ENCODE peak calls at places on chromosomes 6 and 20, in nine cellular contexts. B is ureter; Y is Ammon's horn; Q is stimulated activated naive CD4-positive, alpha-beta T cell; P is progenitor cell of endocrine pancreas; W is SHP77 treated with DMSO at 0.1 percent for 48 hours; G is Right ventricle myocardium superior; K is iPS-NIHi11; N is activated CD4-positive, alpha-beta T cell treated with anti-CD3 and anti-CD28 coated beads, Interleukin-2, amount 50 U/mL, for 24 hours. E is an unnamed sample.

GRCh38 chr20:56373942-56374341 is 15.2 kb downstream of the FAM210B start:
- DNase-seq in B (no peak), K (no peak), N (no peak), W (no peak), Q (no peak), Y (no peak), P (no peak), G (no peak), E (no peak)

GRCh38 chr20:32528905-32529670 is 56.0 kb downstream of the NOL4L start:
- DNase-seq in W (no peak), Q (no peak), G (no peak), P (no peak), B (no peak), Y (no peak), K (no peak), N (no peak), E (no peak)

GRCh38 chr20:3781153-3781910 is at the start of gene SPEF1:
- DNase-seq in Q (peak; percentile 42), K (peak; percentile 91), W (peak; percentile 91), Y (peak; percentile 94), N (peak; percentile 46), G (peak; percentile 80), P (peak; percentile 44), B (peak; percentile 86), E (peak; percentile 62)

GRCh38 chr6:112574190-112574589 is 227.1 kb downstream of the RFPL4B start:
- DNase-seq in B (no peak), W (no peak), Y (no peak), N (no peak), K (no peak), Q (no peak), G (no peak), P (no peak), E (no peak)

GRCh38 chr6:142918339-142919042 is 26.5 kb downstream of the HIVEP2 start:
- DNase-seq in W (peak; percentile 63), N (no peak), G (no peak), K (no peak), Y (peak; percentile 33), P (no peak), B (no peak), Q (no peak), E (no peak)

GRCh38 chr6:9659848-9660247 is 755.0 kb downstream of the TFAP2A start:
- DNase-seq in W (no peak), K (no peak), P (no peak), Q (no peak), Y (no peak), B (no peak), N (no peak), G (no peak), E (no peak)

GRCh38 chr6:85418059-85418458 is 31.8 kb upstream of the NT5E start:
- DNase-seq in Y (no peak), W (no peak), G (no peak), N (no peak), K (no peak), Q (no peak), P (no peak), B (no peak), E (no peak)

GRCh38 chr6:165218816-165219215 is 90.6 kb downstream of the C6orf118 start:
- DNase-seq in Q (no peak), K (no peak), Y (no peak), G (no peak), W (no peak), N (no peak), B (no peak), P (no peak), E (no peak)

GRCh38 chr6:53151676-53152075 is 3.0 kb upstream of the GCM1 start:
- DNase-seq in G (no peak), P (no peak), B (no peak), Q (no peak), Y (no peak), W (no peak), K (peak; percentile 47), N (no peak), E (no peak)

GRCh38 chr6:87698618-87699017 is 3.4 kb downstream of the AKIRIN2 start:
- DNase-seq in B (no peak), K (no peak), Y (no peak), W (no peak), N (no peak), P (no peak), G (no peak), Q (peak; percentile 9), E (no peak)

GRCh38 chr20:9031951-9032350 is 36.9 kb upstream of the PLCB4 start:
- DNase-seq in Q (no peak), P (no peak), Y (no peak), B (no peak), G (no peak), W (no peak), N (no peak), K (no peak), E (no peak)

GRCh38 chr20:5887386-5887785 is 62.9 kb downstream of the TRMT6 start:
- DNase-seq in G (no peak), W (peak; percentile 27), Y (no peak), B (no peak), N (no peak), K (no peak), Q (no peak), P (no peak), E (no peak)

GRCh38 chr20:64055893-64056638 is 6.6 kb upstream of the SOX18 start:
- DNase-seq in W (no peak), Q (no peak), N (no peak), P (no peak), B (no peak), G (peak; percentile 81), K (no peak), Y (no peak), E (peak; percentile 75)

GRCh38 chr20:38052870-38053269 is 19.3 kb downstream of the RPRD1B start:
- DNase-seq in Y (no peak), N (no peak), K (no peak), B (no peak), G (no peak), W (no peak), Q (no peak), P (no peak), E (no peak)

GRCh38 chr6:79296211-79296610 is 61.7 kb upstream of the HMGN3 start:
- DNase-seq in Q (no peak), N (no peak), Y (no peak), W (no peak), P (no peak), B (no peak), K (no peak), G (no peak), E (no peak)

GRCh38 chr6:24330137-24330732 is 27.6 kb downstream of the DCDC2 start:
- DNase-seq in G (no peak), B (no peak), P (no peak), K (no peak), Q (no peak), W (no peak), N (no peak), Y (no peak), E (no peak)

GRCh38 chr20:51473771-51474170 is 68.7 kb downstream of the NFATC2 start:
- DNase-seq in Q (no peak), G (no peak), P (no peak), N (no peak), Y (no peak), K (no peak), B (no peak), W (no peak), E (no peak)

GRCh38 chr20:49712918-49713778 is 530 bp downstream of the B4GALT5 start:
- DNase-seq in W (no peak), G (peak; percentile 61), Q (peak; percentile 43), B (peak; percentile 53), N (no peak), K (peak; percentile 50), Y (peak; percentile 22), P (peak; percentile 42), E (peak; percentile 41)

E was measured in left ventricle myocardium inferior.